ENCODE peak calls at places on chromosomes 11 and 22, in five cellular contexts. One of them, this sample, is unnamed.

GRCh38 chr11:132649277-132649676 is 883.0 kb downstream of the OPCML start:
- DNase-seq in activated CD4-positive, alpha-beta T cell treated with anti-CD3 and anti-CD28 coated beads, Interleukin-2, amount 10 ng/mL, durations not matched to agents 7 days and 5 days: no peak
- DNase-seq in testis: no peak
- DNase-seq in endothelial cell: no peak
- DNase-seq in adipocyte: no peak
- DNase-seq in this sample: no peak

GRCh38 chr11:71211631-71212030 is 40.7 kb downstream of the SHANK2 start:
- DNase-seq in endothelial cell: no peak
- DNase-seq in activated CD4-positive, alpha-beta T cell treated with anti-CD3 and anti-CD28 coated beads, Interleukin-2, amount 10 ng/mL, durations not matched to agents 7 days and 5 days: no peak
- DNase-seq in adipocyte: no peak
- DNase-seq in testis: no peak
- DNase-seq in this sample: no peak

GRCh38 chr11:82398300-82398815 is 335.3 kb downstream of the FAM181B start:
- DNase-seq in adipocyte: no peak
- DNase-seq in testis: peak
- DNase-seq in endothelial cell: no peak
- DNase-seq in activated CD4-positive, alpha-beta T cell treated with anti-CD3 and anti-CD28 coated beads, Interleukin-2, amount 10 ng/mL, durations not matched to agents 7 days and 5 days: no peak
- DNase-seq in this sample: no peak

GRCh38 chr11:77428598-77428997 is 45.3 kb downstream of the PAK1 start:
- DNase-seq in activated CD4-positive, alpha-beta T cell treated with anti-CD3 and anti-CD28 coated beads, Interleukin-2, amount 10 ng/mL, durations not matched to agents 7 days and 5 days: no peak
- DNase-seq in endothelial cell: no peak
- DNase-seq in adipocyte: no peak
- DNase-seq in testis: no peak
- DNase-seq in this sample: no peak

GRCh38 chr22:33796494-33796893 is 123.8 kb downstream of the LARGE1 start:
- DNase-seq in testis: no peak
- DNase-seq in endothelial cell: no peak
- DNase-seq in adipocyte: no peak
- DNase-seq in activated CD4-positive, alpha-beta T cell treated with anti-CD3 and anti-CD28 coated beads, Interleukin-2, amount 10 ng/mL, durations not matched to agents 7 days and 5 days: no peak
- DNase-seq in this sample: no peak

GRCh38 chr11:122242731-122243130 is 126.7 kb upstream of the BLID start:
- DNase-seq in activated CD4-positive, alpha-beta T cell treated with anti-CD3 and anti-CD28 coated beads, Interleukin-2, amount 10 ng/mL, durations not matched to agents 7 days and 5 days: no peak
- DNase-seq in adipocyte: no peak
- DNase-seq in endothelial cell: no peak
- DNase-seq in testis: no peak
- DNase-seq in this sample: no peak

GRCh38 chr11:9459573-9460321 is 1.1 kb upstream of the ZNF143 start:
- DNase-seq in testis: peak
- DNase-seq in endothelial cell: no peak
- DNase-seq in activated CD4-positive, alpha-beta T cell treated with anti-CD3 and anti-CD28 coated beads, Interleukin-2, amount 10 ng/mL, durations not matched to agents 7 days and 5 days: peak
- DNase-seq in adipocyte: peak
- DNase-seq in this sample: peak

GRCh38 chr11:30422828-30423648 is 100.1 kb downstream of the ARL14EP start:
- DNase-seq in activated CD4-positive, alpha-beta T cell treated with anti-CD3 and anti-CD28 coated beads, Interleukin-2, amount 10 ng/mL, durations not matched to agents 7 days and 5 days: no peak
- DNase-seq in endothelial cell: no peak
- DNase-seq in testis: no peak
- DNase-seq in adipocyte: no peak
- DNase-seq in this sample: no peak

GRCh38 chr22:29073618-29074275 is 912 bp downstream of the KREMEN1 start:
- DNase-seq in adipocyte: no peak
- DNase-seq in testis: peak
- DNase-seq in endothelial cell: peak
- DNase-seq in activated CD4-positive, alpha-beta T cell treated with anti-CD3 and anti-CD28 coated beads, Interleukin-2, amount 10 ng/mL, durations not matched to agents 7 days and 5 days: no peak
- DNase-seq in this sample: no peak

GRCh38 chr11:114270531-114271270 is 25.5 kb upstream of the NNMT start:
- DNase-seq in testis: no peak
- DNase-seq in activated CD4-positive, alpha-beta T cell treated with anti-CD3 and anti-CD28 coated beads, Interleukin-2, amount 10 ng/mL, durations not matched to agents 7 days and 5 days: no peak
- DNase-seq in endothelial cell: no peak
- DNase-seq in adipocyte: no peak
- DNase-seq in this sample: no peak

GRCh38 chr22:38554281-38554680 is 15.7 kb downstream of the DMC1 start:
- DNase-seq in activated CD4-positive, alpha-beta T cell treated with anti-CD3 and anti-CD28 coated beads, Interleukin-2, amount 10 ng/mL, durations not matched to agents 7 days and 5 days: no peak
- DNase-seq in testis: no peak
- DNase-seq in adipocyte: peak
- DNase-seq in endothelial cell: no peak
- DNase-seq in this sample: no peak